ENCODE peak calls at places on chromosomes 7 and 10, in four cellular contexts. M is BJ, B is body of pancreas, G is tibial artery. Z is an unnamed sample.

GRCh38 chr10:22810643-22811254 is 96.4 kb upstream of the PIP4K2A start:
- DNase-seq in M (no peak), B (no peak), G (no peak), Z (no peak)

GRCh38 chr10:188546-188945 is 53.3 kb downstream of the ZMYND11 start:
- DNase-seq in M (no peak), B (no peak), G (no peak), Z (no peak)

GRCh38 chr10:488933-489215 is 200.6 kb downstream of the DIP2C start:
- DNase-seq in M (no peak), B (no peak), G (no peak), Z (no peak)

GRCh38 chr10:112810651-112811215 is 139.3 kb upstream of the TCF7L2 start:
- DNase-seq in M (no peak), B (no peak), G (peak), Z (no peak)

GRCh38 chr10:122648599-122649428 is 50.8 kb downstream of the C10orf120 start:
- DNase-seq in M (no peak), B (peak), G (no peak), Z (no peak)

GRCh38 chr7:39357648-39358047 is 208.6 kb upstream of the YAE1 start:
- DNase-seq in M (no peak), B (no peak), G (no peak), Z (no peak)

GRCh38 chr7:40470111-40470736 is 335.4 kb downstream of the SUGCT start:
- DNase-seq in M (no peak), B (peak), G (peak), Z (no peak)

GRCh38 chr10:43237631-43238446 is 29.0 kb downstream of the RASGEF1A start:
- DNase-seq in M (no peak), B (peak), G (peak), Z (no peak)

GRCh38 chr7:138208864-138209263 is 132.6 kb downstream of the AKR1D1 start:
- DNase-seq in M (no peak), B (peak), G (no peak), Z (no peak)

GRCh38 chr7:84194484-84195260 is at the start of gene SEMA3A:
- DNase-seq in M (no peak), B (peak), G (peak), Z (no peak)

GRCh38 chr10:129654461-129654860 is 187.4 kb downstream of the MGMT start:
- DNase-seq in M (no peak), B (no peak), G (no peak), Z (no peak)

GRCh38 chr7:106622654-106623314 is 38.2 kb downstream of the CCDC71L start:
- DNase-seq in M (no peak), B (no peak), G (no peak), Z (no peak)

GRCh38 chr10:87705339-87705738 is 45.7 kb downstream of the PAPSS2 start:
- DNase-seq in M (peak), B (no peak), G (no peak), Z (peak)

GRCh38 chr10:114573330-114574045 is 84.6 kb downstream of the ABLIM1 start:
- DNase-seq in M (no peak), B (no peak), G (no peak), Z (no peak)

GRCh38 chr10:100020161-100020882 is 10.6 kb upstream of the DNMBP start:
- DNase-seq in M (no peak), B (no peak), G (no peak), Z (no peak)

GRCh38 chr10:31760674-31761081 is 168.0 kb downstream of the ARHGAP12 start:
- DNase-seq in M (no peak), B (no peak), G (no peak), Z (no peak)

GRCh38 chr7:137987563-137987962 is 14.3 kb downstream of the CREB3L2 start:
- DNase-seq in M (no peak), B (no peak), G (peak), Z (no peak)

GRCh38 chr10:49015700-49016099 is 76.1 kb upstream of the LRRC18 start:
- DNase-seq in M (no peak), B (no peak), G (no peak), Z (no peak)

GRCh38 chr7:33841658-33842057 is 63.7 kb upstream of the BMPER start:
- DNase-seq in M (no peak), B (peak), G (peak), Z (no peak)

GRCh38 chr7:57867884-57868701 is 418.1 kb downstream of the ZNF716 start:
- DNase-seq in M (no peak), B (peak), G (no peak), Z (no peak)

GRCh38 chr10:110893559-110894179 is 21.9 kb downstream of the PDCD4 start:
- DNase-seq in M (no peak), B (no peak), G (no peak), Z (no peak)

GRCh38 chr10:121310151-121310711 is 288.0 kb downstream of the FGFR2 start:
- DNase-seq in M (no peak), B (peak), G (no peak), Z (peak)

GRCh38 chr10:33010132-33011037 is 52.4 kb upstream of the ITGB1 start:
- DNase-seq in M (peak), B (peak), G (no peak), Z (peak)
- TF ChIP-seq CTCF in M (peak), B (peak), G (peak), Z (peak)

GRCh38 chr10:101047268-101047667 is 14.5 kb upstream of the KAZALD1 start:
- DNase-seq in M (no peak), B (no peak), G (no peak), Z (no peak)

GRCh38 chr10:101050206-101051069 is 11.4 kb upstream of the KAZALD1 start:
- DNase-seq in M (no peak), B (peak), G (no peak), Z (no peak)

GRCh38 chr10:101052285-101052684 is 9.5 kb upstream of the KAZALD1 start:
- DNase-seq in M (no peak), B (no peak), G (peak), Z (no peak)

GRCh38 chr10:101046332-101047238 is 15.2 kb upstream of the KAZALD1 start:
- DNase-seq in M (no peak), B (no peak), G (no peak), Z (no peak)

GRCh38 chr10:101047961-101048892 is 13.6 kb upstream of the KAZALD1 start:
- DNase-seq in M (no peak), B (no peak), G (no peak), Z (no peak)
- TF ChIP-seq CTCF in M (no peak), B (peak), G (no peak), Z (peak)

DNA sequence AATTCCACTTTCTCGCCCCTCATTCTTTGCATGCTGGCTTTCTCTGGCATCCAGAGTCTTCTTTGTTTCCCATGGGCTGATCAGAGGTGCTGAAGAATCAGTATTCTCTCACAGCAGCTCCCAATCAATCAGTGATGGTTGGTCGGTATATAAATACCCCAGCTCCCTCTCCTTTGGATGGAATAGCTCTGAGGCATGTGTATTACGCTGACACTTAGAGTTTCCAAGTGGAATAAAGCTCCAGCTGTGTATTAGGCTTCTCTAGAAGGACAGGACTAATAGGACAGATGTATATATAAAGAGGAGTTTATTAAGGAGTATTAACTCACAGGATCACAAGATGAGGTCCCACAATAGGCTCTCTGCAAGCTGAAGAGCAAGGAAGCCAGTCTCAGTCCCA is 218.3 kb upstream of the GRB10 start:
- DNase-seq in M (no peak), B (no peak), G (no peak), Z (no peak)
- TF ChIP-seq CTCF in M (no peak), B (no peak), G (no peak), Z (no peak)

DNA sequence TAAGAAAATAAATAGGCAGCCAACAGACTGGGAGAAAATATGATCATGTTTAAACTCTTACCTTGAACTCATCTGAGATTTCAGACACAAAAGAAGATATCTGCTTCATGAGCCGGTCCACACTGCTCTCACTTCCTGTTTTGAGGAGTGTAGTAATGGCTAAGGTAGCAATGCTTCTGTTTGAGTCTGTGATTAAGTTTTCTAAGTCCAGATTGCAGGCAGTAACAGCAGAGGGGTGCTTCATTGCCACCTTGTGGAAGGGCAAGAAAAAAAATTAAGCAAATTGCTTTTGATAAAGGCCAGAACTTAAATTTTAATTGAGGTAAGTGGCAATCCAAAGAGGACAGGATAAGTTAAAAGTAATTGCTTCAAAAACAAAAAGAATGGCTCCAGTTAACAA is 69.1 kb downstream of the MEST start:
- DNase-seq in M (no peak), B (peak), G (no peak), Z (peak)
- TF ChIP-seq CTCF in M (peak), B (peak), G (no peak), Z (peak)

GRCh38 chr10:98420786-98421185 is 5.8 kb upstream of the PYROXD2 start:
- DNase-seq in M (no peak), B (no peak), G (no peak), Z (no peak)

GRCh38 chr10:98424308-98425254 is 9.6 kb upstream of the PYROXD2 start:
- DNase-seq in M (no peak), B (no peak), G (no peak), Z (no peak)

GRCh38 chr10:98425511-98426352 is 10.8 kb upstream of the PYROXD2 start:
- DNase-seq in M (no peak), B (peak), G (no peak), Z (no peak)

GRCh38 chr10:98422182-98422581 is 7.2 kb upstream of the PYROXD2 start:
- DNase-seq in M (no peak), B (no peak), G (no peak), Z (no peak)

GRCh38 chr10:98423691-98424120 is 8.7 kb upstream of the PYROXD2 start:
- DNase-seq in M (no peak), B (no peak), G (no peak), Z (no peak)
- TF ChIP-seq CTCF in M (no peak), B (peak), G (no peak), Z (peak)

GRCh38 chr7:20539201-20539600 is 76.3 kb upstream of the ABCB5 start:
- DNase-seq in M (no peak), B (no peak), G (no peak), Z (no peak)
- TF ChIP-seq CTCF in M (no peak), B (no peak), G (no peak), Z (peak)

GRCh38 chr7:5284304-5285281 is 1.9 kb downstream of the SLC29A4 start:
- DNase-seq in M (no peak), B (peak), G (no peak), Z (no peak)
- TF ChIP-seq CTCF in M (peak), B (no peak), G (no peak), Z (peak)

GRCh38 chr7:104415700-104416099 is 87.3 kb downstream of the LHFPL3 start:
- DNase-seq in M (no peak), B (no peak), G (no peak), Z (no peak)
- TF ChIP-seq CTCF in M (no peak), B (no peak), G (no peak), Z (no peak)